ENCODE peak calls at places on chromosomes 2 and 18, in nine cellular contexts. H, K, E, G, A, Z, I, Q and Y are unnamed samples.

GRCh38 chr18:23641937-23642666 is 20.6 kb downstream of the ANKRD29 start:
- DNase-seq in K (no peak), H (no peak), Q (no peak), E (no peak), A (no peak), Z (no peak), G (no peak), I (no peak), Y (no peak)

GRCh38 chr2:128751751-128752150 is 433.1 kb upstream of the HS6ST1 start:
- DNase-seq in E (no peak), I (no peak), Q (no peak), K (no peak), G (no peak), H (no peak), A (no peak), Z (no peak), Y (no peak)

GRCh38 chr2:166784296-166784946 is 103.9 kb upstream of the XIRP2 start:
- DNase-seq in Z (no peak), G (no peak), E (no peak), H (no peak), K (no peak), Q (no peak), I (no peak), A (no peak), Y (no peak)

GRCh38 chr2:64797881-64798590 is 144.3 kb upstream of the SERTAD2 start:
- DNase-seq in G (no peak), Z (no peak), I (no peak), Q (no peak), H (peak; percentile 21), A (no peak), E (peak; percentile 37), K (no peak), Y (no peak)

GRCh38 chr2:64626963-64627760 is 26.6 kb downstream of the SERTAD2 start:
- DNase-seq in H (no peak), Q (no peak), A (no peak), E (no peak), G (no peak), I (peak; percentile 69), K (no peak), Z (no peak), Y (no peak)

GRCh38 chr18:68494802-68495560 is 219.9 kb downstream of the TMX3 start:
- DNase-seq in Q (no peak), E (peak; percentile 93), G (peak; percentile 86), A (no peak), K (no peak), Z (no peak), I (no peak), H (peak; percentile 79), Y (no peak)

GRCh38 chr2:109322111-109322510 is 193.1 kb downstream of the SH3RF3 start:
- DNase-seq in H (peak; percentile 99), I (peak; percentile 39), E (peak; percentile 100), K (peak; percentile 88), A (no peak), G (peak; percentile 99), Z (no peak), Q (no peak), Y (no peak)

GRCh38 chr18:25672490-25672889 is 320.5 kb upstream of the ZNF521 start:
- DNase-seq in Z (no peak), G (no peak), H (no peak), I (no peak), A (no peak), K (no peak), E (no peak), Q (no peak), Y (no peak)

GRCh38 chr2:71466301-71467179 is 13.2 kb downstream of the DYSF start:
- DNase-seq in E (peak; percentile 4), G (peak; percentile 50), H (peak; percentile 48), Q (no peak), I (no peak), A (no peak), Z (no peak), K (peak; percentile 71), Y (no peak)

GRCh38 chr2:144516981-144517824 is 2.7 kb downstream of the ZEB2 start:
- DNase-seq in Z (no peak), E (peak; percentile 97), Q (no peak), I (no peak), K (peak; percentile 78), A (peak; percentile 31), H (peak; percentile 97), G (peak; percentile 98), Y (peak; percentile 53)